ENCODE peak calls at places on chromosomes 7 and 10, in four cellular contexts. H, V, T and Q are unnamed samples.

GRCh38 chr7:157357129-157358040 is 20.6 kb downstream of the DNAJB6 start:
- DNase-seq in H (no peak), V (peak; percentile 66), T (no peak), Q (no peak)

GRCh38 chr10:86179961-86180360 is 186.6 kb downstream of the GRID1 start:
- DNase-seq in H (no peak), V (no peak), T (no peak), Q (no peak)

GRCh38 chr7:105778956-105779355 is 97.4 kb downstream of the ATXN7L1 start:
- DNase-seq in H (no peak), V (no peak), T (no peak), Q (no peak)

GRCh38 chr7:116290740-116291139 is 80.4 kb downstream of the TES start:
- DNase-seq in H (no peak), V (no peak), T (no peak), Q (no peak)

GRCh38 chr7:108222236-108222892 is 92.2 kb upstream of the LAMB4 start:
- DNase-seq in H (no peak), V (no peak), T (no peak), Q (no peak)

GRCh38 chr10:103897241-103897774 is 20.7 kb downstream of the STN1 start:
- DNase-seq in H (no peak), V (no peak), T (no peak), Q (no peak)

GRCh38 chr7:143889068-143889467 is 12.9 kb downstream of the TCAF1 start:
- DNase-seq in H (no peak), V (no peak), T (no peak), Q (no peak)

GRCh38 chr7:122136033-122136432 is 8.0 kb downstream of the AASS start:
- DNase-seq in H (no peak), V (no peak), T (no peak), Q (no peak)

GRCh38 chr7:152504367-152504766 is 68.6 kb upstream of the KMT2C start:
- DNase-seq in H (peak; percentile 24), V (no peak), T (no peak), Q (no peak)

GRCh38 chr10:72049969-72050781 is 38.2 kb downstream of the SPOCK2 start:
- DNase-seq in H (no peak), V (no peak), T (no peak), Q (no peak)

GRCh38 chr7:35983585-35983984 is 169.5 kb upstream of the EEPD1 start:
- DNase-seq in H (no peak), V (peak; percentile 3), T (no peak), Q (no peak)

GRCh38 chr7:22787936-22788335 is 34.7 kb downstream of the TOMM7 start:
- DNase-seq in H (no peak), V (no peak), T (no peak), Q (no peak)

GRCh38 chr10:78367012-78367411 is 333.3 kb downstream of the RPS24 start:
- DNase-seq in H (peak; percentile 25), V (no peak), T (no peak), Q (no peak)

GRCh38 chr7:45687721-45688120 is 113.6 kb downstream of the ADCY1 start:
- DNase-seq in H (no peak), V (no peak), T (no peak), Q (no peak)

GRCh38 chr10:111515706-111516105 is 438.9 kb downstream of the ADRA2A start:
- DNase-seq in H (no peak), V (no peak), T (no peak), Q (no peak)

GRCh38 chr7:122550545-122550944 is 148.4 kb downstream of the RNF133 start:
- DNase-seq in H (no peak), V (no peak), T (no peak), Q (no peak)

GRCh38 chr10:103911021-103911459 is 6.9 kb downstream of the STN1 start:
- DNase-seq in H (no peak), V (peak; percentile 92), T (no peak), Q (no peak)

GRCh38 chr10:131860806-131861440 is 39.9 kb upstream of the PPP2R2D start:
- DNase-seq in H (peak; percentile 1), V (no peak), T (no peak), Q (no peak)

GRCh38 chr7:45563401-45563800 is 10.8 kb upstream of the ADCY1 start:
- DNase-seq in H (no peak), V (no peak), T (no peak), Q (no peak)

GRCh38 chr7:17130281-17131059 is 168.0 kb upstream of the AHR start:
- DNase-seq in H (peak; percentile 44), V (no peak), T (peak; percentile 24), Q (no peak)

GRCh38 chr7:31002256-31002655 is 38.5 kb downstream of the GHRHR start:
- DNase-seq in H (no peak), V (no peak), T (no peak), Q (no peak)

GRCh38 chr10:34916368-34916767 is 101.3 kb upstream of the PARD3 start:
- DNase-seq in H (no peak), V (peak; percentile 11), T (no peak), Q (no peak)

GRCh38 chr10:45375101-45375500 is 1.1 kb downstream of the ALOX5 start:
- DNase-seq in H (no peak), V (no peak), T (no peak), Q (no peak)

GRCh38 chr7:132472463-132473120 is 103.7 kb downstream of the PLXNA4 start:
- DNase-seq in H (peak; percentile 5), V (no peak), T (no peak), Q (no peak)

GRCh38 chr10:132045324-132045723 is 20.4 kb upstream of the JAKMIP3 start:
- DNase-seq in H (no peak), V (no peak), T (no peak), Q (no peak)

GRCh38 chr10:104449402-104449801 is 95.8 kb downstream of the CFAP58 start:
- DNase-seq in H (no peak), V (no peak), T (no peak), Q (no peak)

GRCh38 chr10:61900829-61901783 is at the start of gene ARID5B:
- DNase-seq in H (peak; percentile 65), V (peak; percentile 8), T (peak; percentile 50), Q (peak; percentile 78)

GRCh38 chr10:78589687-78590086 is 479.1 kb upstream of the ZMIZ1 start:
- DNase-seq in H (no peak), V (no peak), T (no peak), Q (no peak)

GRCh38 chr10:8544500-8544899 is 490.0 kb downstream of the GATA3 start:
- DNase-seq in H (no peak), V (no peak), T (no peak), Q (no peak)

GRCh38 chr10:73244866-73245477 is 2.1 kb downstream of the DNAJC9 start:
- DNase-seq in H (no peak), V (no peak), T (no peak), Q (no peak)